ENCODE peak calls at places on chromosomes 4 and X, in five cellular contexts. B is CD8-positive, alpha-beta T cell; D is GM12864; S is tibial nerve; Q is cardiac fibroblast. V is an unnamed sample.

GRCh38 chr4:38368612-38369011 is 295.4 kb upstream of the KLF3 start:
- DNase-seq in B (no peak), D (no peak), S (no peak), Q (peak; percentile 62), V (no peak)

GRCh38 chrX:155841232-155841631 is 39.9 kb upstream of the VAMP7 start:
- DNase-seq in B (no peak), D (no peak), S (no peak), Q (no peak), V (no peak)

GRCh38 chr4:13302876-13303275 is 181.3 kb downstream of the RAB28 start:
- DNase-seq in B (no peak), D (no peak), S (no peak), Q (peak; percentile 15), V (no peak)

GRCh38 chr4:122842984-122843531 is 16.4 kb downstream of the FGF2 start:
- DNase-seq in B (no peak), D (no peak), S (no peak), Q (no peak), V (no peak)

GRCh38 chr4:177282284-177282683 is 27.4 kb upstream of the NEIL3 start:
- DNase-seq in B (no peak), D (no peak), S (no peak), Q (peak; percentile 5), V (no peak)

GRCh38 chr4:17098946-17099345 is 200.5 kb upstream of the LDB2 start:
- DNase-seq in B (no peak), D (no peak), S (no peak), Q (no peak), V (no peak)

GRCh38 chrX:48558270-48558669 is 16.0 kb upstream of the RBM3 start:
- DNase-seq in B (no peak), D (no peak), S (no peak), Q (peak; percentile 84), V (no peak)

GRCh38 chr4:166421556-166422156 is 548.6 kb downstream of the TLL1 start:
- DNase-seq in B (no peak), D (no peak), S (no peak), Q (peak; percentile 75), V (no peak)

GRCh38 chrX:12390301-12390700 is 252.0 kb downstream of the FRMPD4 start:
- DNase-seq in B (no peak), D (no peak), S (no peak), Q (peak; percentile 51), V (no peak)

GRCh38 chrX:119468930-119469635 is 839 bp downstream of the SLC25A5 start:
- DNase-seq in B (peak; percentile 73), D (peak; percentile 43), S (peak; percentile 82), Q (peak; percentile 86), V (peak; percentile 85)

GRCh38 chr4:101222156-101222845 is 125.0 kb downstream of the PPP3CA start:
- DNase-seq in B (no peak), D (no peak), S (no peak), Q (no peak), V (no peak)

GRCh38 chr4:13966241-13967195 is 339.0 kb upstream of the BOD1L1 start:
- DNase-seq in B (no peak), D (no peak), S (no peak), Q (peak; percentile 89), V (no peak)

GRCh38 chrX:74613350-74614192 is 853 bp downstream of the RLIM start:
- DNase-seq in B (no peak), D (no peak), S (no peak), Q (peak; percentile 49), V (no peak)

GRCh38 chr4:91827914-91828313 is 475.9 kb upstream of the GRID2 start:
- DNase-seq in B (no peak), D (no peak), S (no peak), Q (no peak), V (no peak)

GRCh38 chrX:49995021-49995731 is 72.8 kb downstream of the CLCN5 start:
- DNase-seq in B (no peak), D (no peak), S (no peak), Q (peak; percentile 80), V (no peak)

GRCh38 chr4:139704915-139705485 is 39.4 kb downstream of the MGST2 start:
- DNase-seq in B (no peak), D (no peak), S (no peak), Q (peak; percentile 26), V (no peak)

GRCh38 chrX:39065051-39065871 is 264.0 kb downstream of the MID1IP1 start:
- DNase-seq in B (no peak), D (no peak), S (no peak), Q (no peak), V (no peak)

GRCh38 chr4:11505225-11505971 is 76.7 kb upstream of the HS3ST1 start:
- DNase-seq in B (no peak), D (no peak), S (no peak), Q (peak; percentile 21), V (no peak)

GRCh38 chr4:122901621-122902020 is 20.8 kb downstream of the NUDT6 start:
- DNase-seq in B (no peak), D (no peak), S (no peak), Q (no peak), V (no peak)

GRCh38 chr4:18227880-18228279 is 206.3 kb upstream of the LCORL start:
- DNase-seq in B (no peak), D (no peak), S (no peak), Q (no peak), V (no peak)

GRCh38 chr4:1726146-1726934 is 5.0 kb downstream of the TACC3 start:
- DNase-seq in B (peak; percentile 82), D (no peak), S (peak; percentile 94), Q (peak; percentile 88), V (peak; percentile 82)

GRCh38 chrX:154399527-154400368 is 1.6 kb downstream of the RPL10 start:
- DNase-seq in B (no peak), D (no peak), S (no peak), Q (peak; percentile 10), V (no peak)

GRCh38 chr4:77500801-77501200 is 104.8 kb upstream of the CXCL13 start:
- DNase-seq in B (no peak), D (no peak), S (no peak), Q (peak; percentile 6), V (no peak)

GRCh38 chrX:140503714-140504351 is 1.0 kb downstream of the SOX3 start:
- DNase-seq in B (no peak), D (no peak), S (no peak), Q (peak; percentile 5), V (peak; percentile 17)

GRCh38 chr4:184255917-184256642 is 38.4 kb upstream of the ENPP6 start:
- DNase-seq in B (no peak), D (no peak), S (no peak), Q (no peak), V (no peak)

GRCh38 chr4:41142946-41143720 is 71.2 kb downstream of the APBB2 start:
- DNase-seq in B (no peak), D (no peak), S (peak; percentile 76), Q (peak; percentile 96), V (no peak)

GRCh38 chrX:115889121-115889890 is 281.2 kb upstream of the AGTR2 start:
- DNase-seq in B (no peak), D (no peak), S (no peak), Q (no peak), V (peak; percentile 2)

GRCh38 chrX:9369802-9370291 is 95.0 kb upstream of the TBL1X start:
- DNase-seq in B (no peak), D (no peak), S (no peak), Q (peak; percentile 72), V (no peak)

GRCh38 chrX:37609727-37610126 is 38.3 kb downstream of the LANCL3 start:
- DNase-seq in B (no peak), D (no peak), S (no peak), Q (no peak), V (no peak)

GRCh38 chr4:173014113-173014558 is 154.5 kb upstream of the GALNT7 start:
- DNase-seq in B (no peak), D (no peak), S (no peak), Q (peak; percentile 45), V (no peak)

DNA sequence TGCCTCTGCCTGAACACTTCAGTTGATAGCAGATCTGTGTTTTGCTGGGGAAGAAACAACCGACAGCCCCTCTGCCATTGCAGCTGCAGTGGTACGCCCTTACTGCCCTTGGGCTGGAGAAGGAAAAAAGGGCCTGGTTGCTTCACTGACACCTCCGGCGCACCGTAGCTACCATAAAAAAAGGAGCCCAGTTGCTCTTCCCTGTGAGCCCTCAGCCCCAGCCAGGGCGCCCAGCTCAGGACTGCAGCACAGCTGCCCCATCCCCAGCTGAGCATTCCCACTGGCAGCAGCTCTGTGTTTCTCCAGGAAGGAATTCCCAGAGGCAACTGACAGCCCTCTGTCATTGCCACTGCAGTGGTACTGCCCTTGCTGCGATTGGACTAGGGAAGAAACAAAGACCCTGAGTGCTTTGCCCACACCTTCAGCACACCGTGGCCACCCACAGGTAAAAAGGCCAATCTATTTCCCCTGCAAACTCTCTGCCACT is 142.7 kb downstream of the DKK2 start:
- DNase-seq in B (no peak), D (no peak), S (no peak), Q (no peak), V (no peak)
- TF ChIP-seq CTCF in B (no peak), D (no peak), S (no peak), Q (no peak), V (no peak)

GRCh38 chrX:24145340-24146186 is 4.0 kb upstream of the ZFX start:
- DNase-seq in B (no peak), D (no peak), S (no peak), Q (no peak), V (no peak)
- TF ChIP-seq CTCF in B (no peak), D (no peak), S (no peak), Q (peak; percentile 14), V (no peak)

DNA sequence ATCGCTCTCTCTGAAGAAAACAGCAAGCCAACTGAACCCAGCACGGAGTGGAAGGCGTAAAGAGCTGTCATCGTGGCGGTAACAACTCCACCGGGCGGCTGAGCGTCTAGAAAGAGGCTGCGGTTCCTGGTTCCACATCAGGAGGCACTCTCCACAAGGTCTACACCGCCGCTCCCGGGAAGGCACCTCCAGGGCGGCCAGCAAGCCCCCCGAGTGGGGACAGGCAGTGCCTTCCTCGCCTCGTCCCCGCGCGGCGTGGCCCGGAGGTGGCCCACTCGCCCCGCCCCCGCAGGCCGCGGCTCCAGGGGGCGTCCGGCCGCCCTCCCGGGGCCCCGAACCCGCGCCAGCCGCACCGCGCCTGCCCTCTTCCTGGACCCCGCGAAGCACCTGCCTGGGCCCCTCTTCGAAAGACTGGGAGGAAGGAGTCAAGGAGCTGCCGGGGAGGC is 747 bp downstream of the KLHL8 start:
- DNase-seq in B (peak; percentile 8), D (peak; percentile 18), S (peak; percentile 18), Q (peak; percentile 55), V (peak; percentile 62)
- TF ChIP-seq CTCF in B (no peak), D (peak; percentile 41), S (peak; percentile 11), Q (peak; percentile 21), V (no peak)

GRCh38 chrX:134725103-134725690 is 66.9 kb upstream of the PLAC1 start:
- DNase-seq in B (no peak), D (no peak), S (no peak), Q (no peak), V (no peak)

GRCh38 chrX:134732676-134733075 is 74.4 kb upstream of the PLAC1 start:
- DNase-seq in B (no peak), D (no peak), S (no peak), Q (peak; percentile 37), V (no peak)

GRCh38 chrX:134732152-134732551 is 73.9 kb upstream of the PLAC1 start:
- DNase-seq in B (no peak), D (no peak), S (no peak), Q (no peak), V (no peak)

GRCh38 chrX:134721766-134722532 is 63.7 kb upstream of the PLAC1 start:
- DNase-seq in B (no peak), D (no peak), S (no peak), Q (peak; percentile 51), V (no peak)

DNA sequence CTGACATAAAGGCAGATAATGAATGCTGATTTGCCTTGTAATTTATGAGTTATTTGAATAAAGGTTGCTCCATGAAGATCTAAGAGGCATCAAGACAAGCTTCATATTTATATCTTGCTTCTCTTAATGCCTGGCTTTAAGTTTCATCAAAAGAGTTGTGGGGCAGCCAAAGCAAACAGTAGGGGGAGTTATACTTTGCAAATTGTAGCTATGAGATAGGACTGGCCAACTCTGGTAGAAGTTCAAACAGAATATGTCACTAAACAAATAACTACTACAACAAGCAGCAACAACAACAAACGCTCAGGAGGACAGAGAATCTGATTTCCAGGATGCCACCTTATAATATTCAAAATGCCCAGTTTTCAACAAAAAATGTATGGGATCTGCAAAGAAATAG is 69.1 kb upstream of the PLAC1 start:
- DNase-seq in B (no peak), D (no peak), S (no peak), Q (no peak), V (no peak)
- TF ChIP-seq CTCF in B (no peak), D (peak; percentile 4), S (no peak), Q (peak; percentile 19), V (no peak)